ENCODE peak calls at places on chromosome 13, in four cellular contexts. One of them, this sample, is unnamed.

GRCh38 chr13:70856706-70857105 is 748.5 kb upstream of the KLHL1 start:
- DNase-seq in Caco-2: peak
- DNase-seq in ovary: no peak
- DNase-seq in fibroblast of pulmonary artery: no peak
- DNase-seq in this sample: no peak

GRCh38 chr13:93505104-93505952 is 278.7 kb downstream of the GPC6 start:
- DNase-seq in Caco-2: no peak
- DNase-seq in ovary: no peak
- DNase-seq in fibroblast of pulmonary artery: peak
- DNase-seq in this sample: no peak

GRCh38 chr13:22311734-22312404 is 641.0 kb downstream of the FGF9 start:
- DNase-seq in Caco-2: no peak
- DNase-seq in ovary: no peak
- DNase-seq in fibroblast of pulmonary artery: no peak
- DNase-seq in this sample: no peak

GRCh38 chr13:82323101-82323500 is 1559.2 kb downstream of the SLITRK1 start:
- DNase-seq in Caco-2: no peak
- DNase-seq in ovary: no peak
- DNase-seq in fibroblast of pulmonary artery: no peak
- DNase-seq in this sample: no peak

GRCh38 chr13:60226507-60226906 is 62.8 kb upstream of the DIAPH3 start:
- DNase-seq in Caco-2: peak
- DNase-seq in ovary: no peak
- DNase-seq in fibroblast of pulmonary artery: peak
- DNase-seq in this sample: peak

GRCh38 chr13:25648996-25649633 is 277.3 kb downstream of the ATP8A2 start:
- DNase-seq in Caco-2: no peak
- DNase-seq in ovary: no peak
- DNase-seq in fibroblast of pulmonary artery: no peak
- DNase-seq in this sample: no peak

GRCh38 chr13:98295371-98295770 is 118.3 kb upstream of the RNF113B start:
- DNase-seq in Caco-2: no peak
- DNase-seq in ovary: no peak
- DNase-seq in fibroblast of pulmonary artery: no peak
- DNase-seq in this sample: no peak

GRCh38 chr13:94318418-94318817 is 161.1 kb downstream of the DCT start:
- DNase-seq in Caco-2: no peak
- DNase-seq in ovary: no peak
- DNase-seq in fibroblast of pulmonary artery: no peak
- DNase-seq in this sample: no peak

GRCh38 chr13:90502143-90502542 is 845.3 kb upstream of the MIR17HG start:
- DNase-seq in Caco-2: no peak
- DNase-seq in ovary: no peak
- DNase-seq in fibroblast of pulmonary artery: no peak
- DNase-seq in this sample: no peak

GRCh38 chr13:50592412-50593145 is 250.9 kb downstream of the DLEU7 start:
- DNase-seq in Caco-2: no peak
- DNase-seq in ovary: no peak
- DNase-seq in fibroblast of pulmonary artery: peak
- DNase-seq in this sample: no peak

GRCh38 chr13:51832471-51833152 is 12.4 kb downstream of the TMEM272 start:
- DNase-seq in Caco-2: no peak
- DNase-seq in ovary: no peak
- DNase-seq in fibroblast of pulmonary artery: peak
- DNase-seq in this sample: peak

GRCh38 chr13:36680918-36681317 is 7.1 kb downstream of the SERTM1 start:
- DNase-seq in Caco-2: no peak
- DNase-seq in ovary: no peak
- DNase-seq in fibroblast of pulmonary artery: peak
- DNase-seq in this sample: no peak

GRCh38 chr13:98954313-98954712 is 23.6 kb downstream of the DOCK9 start:
- DNase-seq in Caco-2: no peak
- DNase-seq in ovary: no peak
- DNase-seq in fibroblast of pulmonary artery: no peak
- DNase-seq in this sample: no peak

GRCh38 chr13:109273326-109273751 is 513.0 kb downstream of the IRS2 start:
- DNase-seq in Caco-2: no peak
- DNase-seq in ovary: no peak
- DNase-seq in fibroblast of pulmonary artery: peak
- DNase-seq in this sample: no peak

DNA sequence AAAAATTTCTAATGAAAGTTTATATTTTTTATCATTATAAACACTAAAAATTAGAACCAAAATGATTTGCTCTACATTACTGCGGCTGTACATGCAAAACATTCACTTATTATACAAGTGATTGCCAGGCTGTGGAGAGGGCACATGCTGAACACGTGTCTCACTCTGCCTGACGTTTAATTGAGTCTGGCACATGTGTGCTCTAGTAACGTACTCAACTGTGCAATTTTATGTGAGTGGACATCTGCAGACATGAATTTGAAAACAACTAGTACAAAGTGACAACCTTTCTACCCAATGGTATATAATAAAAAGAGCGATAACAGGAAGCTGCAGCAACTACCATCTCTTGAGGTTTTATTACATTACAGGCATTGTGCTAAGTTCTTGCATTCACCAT is 341.4 kb downstream of the KLF12 start:
- DNase-seq in Caco-2: no peak
- DNase-seq in ovary: no peak
- DNase-seq in fibroblast of pulmonary artery: no peak
- DNase-seq in this sample: no peak
- TF ChIP-seq CTCF in Caco-2: no peak
- TF ChIP-seq CTCF in ovary: no peak
- TF ChIP-seq CTCF in fibroblast of pulmonary artery: no peak
- TF ChIP-seq CTCF in this sample: no peak

DNA sequence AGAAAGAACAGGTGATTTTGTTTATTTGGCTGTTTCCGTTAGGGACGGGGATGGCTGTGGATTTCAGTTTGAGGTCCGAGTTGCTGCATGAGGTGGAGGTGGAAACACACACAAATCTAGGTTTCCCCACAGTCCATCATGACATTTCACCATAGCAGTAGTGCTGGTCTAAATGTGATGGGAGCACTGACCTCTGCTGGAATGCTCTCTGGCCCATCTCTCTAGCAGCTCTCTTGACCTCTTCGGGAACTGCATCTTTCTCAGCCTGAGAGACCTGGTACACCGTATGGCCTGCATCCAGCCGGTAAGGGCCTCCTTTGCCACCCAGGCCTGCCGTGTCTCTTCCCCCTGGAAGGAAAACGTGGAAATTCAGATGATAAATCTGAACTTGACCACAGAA is 154.0 kb downstream of the RGCC start:
- DNase-seq in Caco-2: peak
- DNase-seq in ovary: no peak
- DNase-seq in fibroblast of pulmonary artery: no peak
- DNase-seq in this sample: no peak
- TF ChIP-seq CTCF in Caco-2: peak
- TF ChIP-seq CTCF in ovary: no peak
- TF ChIP-seq CTCF in fibroblast of pulmonary artery: no peak
- TF ChIP-seq CTCF in this sample: no peak

GRCh38 chr13:58994778-58995177 is 1169.0 kb downstream of the DIAPH3 start:
- DNase-seq in Caco-2: no peak
- DNase-seq in ovary: no peak
- DNase-seq in fibroblast of pulmonary artery: peak
- DNase-seq in this sample: no peak
- TF ChIP-seq CTCF in Caco-2: peak
- TF ChIP-seq CTCF in ovary: no peak
- TF ChIP-seq CTCF in fibroblast of pulmonary artery: peak
- TF ChIP-seq CTCF in this sample: no peak

GRCh38 chr13:39023316-39023715 is 14.6 kb downstream of the PROSER1 start:
- DNase-seq in Caco-2: no peak
- DNase-seq in ovary: no peak
- DNase-seq in fibroblast of pulmonary artery: peak
- DNase-seq in this sample: no peak
- TF ChIP-seq CTCF in Caco-2: no peak
- TF ChIP-seq CTCF in ovary: no peak
- TF ChIP-seq CTCF in fibroblast of pulmonary artery: no peak
- TF ChIP-seq CTCF in this sample: no peak

DNA sequence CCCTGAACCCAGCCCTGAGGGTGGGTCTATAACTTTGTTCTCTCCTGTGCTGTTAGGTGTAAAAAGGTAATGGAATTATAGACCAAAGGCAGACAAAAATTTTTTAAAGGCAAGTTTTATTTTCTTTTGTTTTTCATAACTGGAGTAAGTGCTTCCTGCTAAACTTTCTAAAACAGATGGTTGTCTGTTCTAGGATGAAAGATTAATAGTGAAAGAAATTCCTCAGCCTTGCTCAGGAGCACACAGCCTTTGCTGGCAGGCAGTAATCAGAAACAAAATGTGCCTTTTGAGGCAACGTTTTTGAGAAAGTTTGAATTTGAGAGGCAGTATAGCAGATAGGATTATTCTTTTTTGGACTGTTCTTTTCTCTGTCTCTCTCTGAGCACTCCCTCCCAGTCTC is 2749.5 kb downstream of the PCDH9 start:
- DNase-seq in Caco-2: no peak
- DNase-seq in ovary: no peak
- DNase-seq in fibroblast of pulmonary artery: no peak
- DNase-seq in this sample: no peak
- TF ChIP-seq CTCF in Caco-2: no peak
- TF ChIP-seq CTCF in ovary: no peak
- TF ChIP-seq CTCF in fibroblast of pulmonary artery: no peak
- TF ChIP-seq CTCF in this sample: no peak